ENCODE peak calls at places on chromosomes 13 and 19, in four cellular contexts. Q is kidney tubule cell, S is fibroblast of the aortic adventitia, V is endothelial cell. B is an unnamed sample.

GRCh38 chr19:17390665-17391370 is 3.2 kb downstream of the CCDC194 start:
- DNase-seq in Q (peak), S (peak), V (peak), B (peak)

GRCh38 chr19:40672038-40672437 is 18.4 kb downstream of the NUMBL start:
- DNase-seq in Q (no peak), S (no peak), V (no peak), B (no peak)

GRCh38 chr19:40603071-40603718 is 2.0 kb downstream of the LTBP4 start:
- DNase-seq in Q (peak), S (peak), V (no peak), B (no peak)

GRCh38 chr19:533485-534058 is 2.0 kb downstream of the CDC34 start:
- DNase-seq in Q (no peak), S (no peak), V (no peak), B (no peak)

GRCh38 chr19:10192922-10193321 is 1.8 kb downstream of the DNMT1 start:
- DNase-seq in Q (no peak), S (no peak), V (no peak), B (no peak)

GRCh38 chr13:29918845-29919244 is 68.4 kb upstream of the UBL3 start:
- DNase-seq in Q (peak), S (peak), V (no peak), B (peak)

GRCh38 chr19:3817761-3818160 is 31.6 kb upstream of the MATK start:
- DNase-seq in Q (no peak), S (no peak), V (no peak), B (no peak)

GRCh38 chr13:99980201-99981114 is 1.1 kb upstream of the ZIC2 start:
- DNase-seq in Q (peak), S (peak), V (peak), B (peak)

GRCh38 chr13:98606296-98606695 is 29.4 kb upstream of the STK24 start:
- DNase-seq in Q (no peak), S (no peak), V (no peak), B (no peak)

GRCh38 chr19:43674630-43674982 is 4.6 kb upstream of the PLAUR start:
- DNase-seq in Q (peak), S (peak), V (no peak), B (no peak)

GRCh38 chr19:40671404-40671803 is 19.0 kb downstream of the NUMBL start:
- DNase-seq in Q (no peak), S (no peak), V (no peak), B (no peak)

GRCh38 chr13:102830646-102831045 is 15.2 kb upstream of the ERCC5 start:
- DNase-seq in Q (peak), S (peak), V (no peak), B (no peak)

GRCh38 chr19:3243851-3244700 is 19.6 kb downstream of the CELF5 start:
- DNase-seq in Q (peak), S (peak), V (peak), B (peak)

GRCh38 chr13:99725644-99726043 is 224.4 kb downstream of the TM9SF2 start:
- DNase-seq in Q (no peak), S (no peak), V (no peak), B (no peak)

GRCh38 chr19:13428352-13428751 is 77.9 kb downstream of the CACNA1A start:
- DNase-seq in Q (peak), S (peak), V (peak), B (no peak)

GRCh38 chr13:39370554-39370953 is 232.4 kb downstream of the LHFPL6 start:
- DNase-seq in Q (no peak), S (peak), V (no peak), B (no peak)

GRCh38 chr13:42821437-42821836 is 40.1 kb downstream of the FAM216B start:
- DNase-seq in Q (peak), S (peak), V (no peak), B (peak)

GRCh38 chr19:49142866-49143335 is 12.3 kb downstream of the HRC start:
- DNase-seq in Q (peak), S (peak), V (peak), B (peak)

GRCh38 chr19:38869836-38870607 is 8.1 kb downstream of the RINL start:
- DNase-seq in Q (peak), S (peak), V (peak), B (peak)

B was measured in astrocyte of the spinal cord.